ENCODE peak calls at places on chromosomes 4 and X, in five cellular contexts. One of them, this sample, is unnamed.

GRCh38 chr4:78297075-78297815 is 240.1 kb downstream of the FRAS1 start:
- DNase-seq in fibroblast of lung: peak; percentile 84
- DNase-seq in thyroid gland: no peak
- DNase-seq in GM20000: no peak
- DNase-seq in A549: no peak
- DNase-seq in this sample: no peak

GRCh38 chr4:27184508-27185155 is 324.0 kb downstream of the STIM2 start:
- DNase-seq in A549: no peak
- DNase-seq in thyroid gland: no peak
- DNase-seq in GM20000: no peak
- DNase-seq in fibroblast of lung: no peak
- DNase-seq in this sample: no peak

GRCh38 chr4:82005153-82005552 is 368.6 kb downstream of the HNRNPD start:
- DNase-seq in thyroid gland: no peak
- DNase-seq in GM20000: no peak
- DNase-seq in A549: no peak
- DNase-seq in fibroblast of lung: no peak
- DNase-seq in this sample: no peak

GRCh38 chr4:102717448-102718092 is 43.2 kb downstream of the MANBA start:
- DNase-seq in GM20000: no peak
- DNase-seq in fibroblast of lung: no peak
- DNase-seq in thyroid gland: no peak
- DNase-seq in A549: no peak
- DNase-seq in this sample: no peak

GRCh38 chr4:145108128-145108527 is 10.0 kb downstream of the ABCE1 start:
- DNase-seq in GM20000: no peak
- DNase-seq in fibroblast of lung: no peak
- DNase-seq in A549: no peak
- DNase-seq in thyroid gland: no peak
- DNase-seq in this sample: no peak

GRCh38 chrX:154526901-154527675 is 11.1 kb upstream of the FAM3A start:
- DNase-seq in GM20000: peak; percentile 76
- DNase-seq in thyroid gland: peak; percentile 94
- DNase-seq in A549: no peak
- DNase-seq in fibroblast of lung: peak; percentile 80
- DNase-seq in this sample: peak; percentile 74

GRCh38 chrX:118521435-118521834 is 25.8 kb downstream of the DOCK11 start:
- DNase-seq in thyroid gland: no peak
- DNase-seq in GM20000: no peak
- DNase-seq in fibroblast of lung: peak; percentile 81
- DNase-seq in A549: no peak
- DNase-seq in this sample: no peak

GRCh38 chrX:150765237-150765636 is 72.0 kb downstream of the MTMR1 start:
- DNase-seq in thyroid gland: no peak
- DNase-seq in GM20000: no peak
- DNase-seq in fibroblast of lung: no peak
- DNase-seq in A549: no peak
- DNase-seq in this sample: no peak

GRCh38 chr4:166282081-166282770 is 409.2 kb downstream of the TLL1 start:
- DNase-seq in thyroid gland: no peak
- DNase-seq in A549: no peak
- DNase-seq in fibroblast of lung: peak; percentile 2
- DNase-seq in GM20000: no peak
- DNase-seq in this sample: no peak

GRCh38 chrX:51917600-51917999 is 24.2 kb downstream of the MAGED1 start:
- DNase-seq in GM20000: no peak
- DNase-seq in thyroid gland: no peak
- DNase-seq in A549: no peak
- DNase-seq in fibroblast of lung: no peak
- DNase-seq in this sample: no peak

GRCh38 chr4:5814421-5814820 is 78.5 kb downstream of the CRMP1 start:
- DNase-seq in GM20000: no peak
- DNase-seq in A549: no peak
- DNase-seq in fibroblast of lung: no peak
- DNase-seq in thyroid gland: no peak
- DNase-seq in this sample: no peak

GRCh38 chr4:148901075-148901705 is 459.0 kb upstream of the NR3C2 start:
- DNase-seq in thyroid gland: no peak
- DNase-seq in A549: no peak
- DNase-seq in GM20000: no peak
- DNase-seq in fibroblast of lung: no peak
- DNase-seq in this sample: no peak

GRCh38 chr4:139458999-139459398 is 5.1 kb downstream of the RAB33B start:
- DNase-seq in fibroblast of lung: no peak
- DNase-seq in thyroid gland: no peak
- DNase-seq in A549: no peak
- DNase-seq in GM20000: no peak
- DNase-seq in this sample: no peak

GRCh38 chr4:44186096-44186849 is 262.3 kb downstream of the KCTD8 start:
- DNase-seq in A549: no peak
- DNase-seq in fibroblast of lung: no peak
- DNase-seq in thyroid gland: no peak
- DNase-seq in GM20000: no peak
- DNase-seq in this sample: no peak
- TF ChIP-seq CTCF in A549: no peak
- TF ChIP-seq CTCF in fibroblast of lung: no peak
- TF ChIP-seq CTCF in thyroid gland: no peak
- TF ChIP-seq CTCF in GM20000: no peak
- TF ChIP-seq CTCF in this sample: no peak

GRCh38 chr4:100311181-100311580 is 120.9 kb upstream of the DDIT4L start:
- DNase-seq in fibroblast of lung: no peak
- DNase-seq in A549: no peak
- DNase-seq in GM20000: no peak
- DNase-seq in thyroid gland: no peak
- DNase-seq in this sample: no peak
- TF ChIP-seq CTCF in fibroblast of lung: no peak
- TF ChIP-seq CTCF in A549: no peak
- TF ChIP-seq CTCF in GM20000: no peak
- TF ChIP-seq CTCF in thyroid gland: no peak
- TF ChIP-seq CTCF in this sample: no peak

GRCh38 chrX:119981286-119982070 is 37.9 kb upstream of the NKAP start:
- DNase-seq in A549: no peak
- DNase-seq in thyroid gland: no peak
- DNase-seq in fibroblast of lung: peak; percentile 27
- DNase-seq in GM20000: peak; percentile 32
- DNase-seq in this sample: peak; percentile 33
- TF ChIP-seq CTCF in A549: peak; percentile 51
- TF ChIP-seq CTCF in thyroid gland: peak; percentile 34
- TF ChIP-seq CTCF in fibroblast of lung: peak; percentile 67
- TF ChIP-seq CTCF in GM20000: peak; percentile 14
- TF ChIP-seq CTCF in this sample: peak; percentile 46

GRCh38 chr4:6905501-6905900 is 4.1 kb upstream of the TBC1D14 start:
- DNase-seq in GM20000: no peak
- DNase-seq in thyroid gland: peak; percentile 90
- DNase-seq in fibroblast of lung: no peak
- DNase-seq in A549: no peak
- DNase-seq in this sample: no peak

GRCh38 chr4:6906046-6906445 is 3.6 kb upstream of the TBC1D14 start:
- DNase-seq in GM20000: no peak
- DNase-seq in fibroblast of lung: no peak
- DNase-seq in A549: no peak
- DNase-seq in thyroid gland: no peak
- DNase-seq in this sample: no peak

GRCh38 chr4:6909113-6909969 is at the start of gene TBC1D14:
- DNase-seq in A549: peak; percentile 73
- DNase-seq in GM20000: peak; percentile 99
- DNase-seq in fibroblast of lung: peak; percentile 85
- DNase-seq in thyroid gland: peak; percentile 89
- DNase-seq in this sample: peak; percentile 87

GRCh38 chr4:6908397-6909112 is 1.1 kb upstream of the TBC1D14 start:
- DNase-seq in thyroid gland: no peak
- DNase-seq in GM20000: no peak
- DNase-seq in A549: no peak
- DNase-seq in fibroblast of lung: no peak
- DNase-seq in this sample: no peak

GRCh38 chr4:6907658-6908191 is 1.9 kb upstream of the TBC1D14 start:
- DNase-seq in GM20000: peak; percentile 58
- DNase-seq in A549: peak; percentile 19
- DNase-seq in fibroblast of lung: peak; percentile 43
- DNase-seq in thyroid gland: no peak
- DNase-seq in this sample: peak; percentile 35
- TF ChIP-seq CTCF in GM20000: peak; percentile 41
- TF ChIP-seq CTCF in A549: peak; percentile 24
- TF ChIP-seq CTCF in fibroblast of lung: peak; percentile 46
- TF ChIP-seq CTCF in thyroid gland: peak; percentile 38
- TF ChIP-seq CTCF in this sample: no peak

GRCh38 chr4:26065833-26066232 is 151.8 kb downstream of the SMIM20 start:
- DNase-seq in thyroid gland: no peak
- DNase-seq in A549: no peak
- DNase-seq in fibroblast of lung: peak; percentile 39
- DNase-seq in GM20000: no peak
- DNase-seq in this sample: no peak

GRCh38 chr4:26073886-26074560 is 160.0 kb downstream of the SMIM20 start:
- DNase-seq in fibroblast of lung: no peak
- DNase-seq in GM20000: no peak
- DNase-seq in A549: no peak
- DNase-seq in thyroid gland: no peak
- DNase-seq in this sample: no peak

GRCh38 chr4:26071688-26072087 is 157.7 kb downstream of the SMIM20 start:
- DNase-seq in thyroid gland: no peak
- DNase-seq in GM20000: no peak
- DNase-seq in A549: no peak
- DNase-seq in fibroblast of lung: no peak
- DNase-seq in this sample: no peak

GRCh38 chr4:26067035-26067434 is 153.0 kb downstream of the SMIM20 start:
- DNase-seq in fibroblast of lung: no peak
- DNase-seq in thyroid gland: no peak
- DNase-seq in GM20000: no peak
- DNase-seq in A549: no peak
- DNase-seq in this sample: no peak

DNA sequence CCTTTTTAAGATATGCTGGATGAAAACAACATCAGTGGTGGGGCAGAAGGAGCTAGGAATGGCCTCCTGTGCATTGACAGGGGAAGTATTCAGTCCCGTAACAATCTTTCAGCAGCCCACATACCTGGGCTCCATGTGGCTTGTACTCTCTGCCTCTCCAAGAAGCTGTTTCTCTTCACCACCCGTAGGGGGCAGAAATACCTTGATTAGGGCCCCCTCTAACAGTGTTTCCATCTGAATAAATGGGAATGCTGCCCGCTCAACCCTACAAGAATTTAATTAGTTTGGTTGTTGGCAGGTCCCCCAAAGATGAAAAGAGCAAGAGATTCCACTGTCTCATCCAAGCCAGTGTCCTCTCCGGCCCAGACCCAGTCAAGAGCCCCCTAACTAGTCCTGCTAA is 155.2 kb downstream of the SMIM20 start:
- DNase-seq in A549: no peak
- DNase-seq in GM20000: peak; percentile 54
- DNase-seq in fibroblast of lung: peak; percentile 67
- DNase-seq in thyroid gland: no peak
- DNase-seq in this sample: no peak
- TF ChIP-seq CTCF in A549: peak; percentile 15
- TF ChIP-seq CTCF in GM20000: peak; percentile 40
- TF ChIP-seq CTCF in fibroblast of lung: peak; percentile 59
- TF ChIP-seq CTCF in thyroid gland: no peak
- TF ChIP-seq CTCF in this sample: peak; percentile 43

GRCh38 chr4:15104825-15105224 is 102.5 kb downstream of the CPEB2 start:
- DNase-seq in fibroblast of lung: peak; percentile 28
- DNase-seq in GM20000: no peak
- DNase-seq in thyroid gland: no peak
- DNase-seq in A549: no peak
- DNase-seq in this sample: no peak

GRCh38 chr4:15110120-15110571 is 107.9 kb downstream of the CPEB2 start:
- DNase-seq in fibroblast of lung: no peak
- DNase-seq in GM20000: no peak
- DNase-seq in thyroid gland: no peak
- DNase-seq in A549: no peak
- DNase-seq in this sample: no peak

GRCh38 chr4:15106417-15106816 is 104.1 kb downstream of the CPEB2 start:
- DNase-seq in GM20000: no peak
- DNase-seq in A549: no peak
- DNase-seq in thyroid gland: no peak
- DNase-seq in fibroblast of lung: peak; percentile 17
- DNase-seq in this sample: no peak

DNA sequence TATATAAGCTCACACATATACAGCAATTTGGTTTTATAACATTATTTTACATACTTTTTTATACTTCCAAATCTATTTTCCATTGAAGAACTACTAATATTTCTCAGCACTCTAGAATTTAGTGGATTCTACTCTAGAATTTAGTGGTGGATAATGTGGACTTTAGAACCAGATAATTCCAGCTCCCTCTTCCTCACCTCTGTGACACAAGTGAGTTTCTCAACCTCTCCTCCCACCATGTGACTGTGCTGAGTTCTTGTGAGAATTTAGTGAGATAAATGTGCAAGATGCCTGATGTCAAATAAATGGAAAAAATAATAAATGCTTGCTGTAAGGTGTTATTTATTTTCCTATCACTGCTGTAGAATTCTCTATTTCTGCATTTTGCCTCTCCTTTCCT is 107.3 kb downstream of the CPEB2 start:
- DNase-seq in GM20000: no peak
- DNase-seq in fibroblast of lung: no peak
- DNase-seq in thyroid gland: no peak
- DNase-seq in A549: no peak
- DNase-seq in this sample: no peak
- TF ChIP-seq CTCF in GM20000: no peak
- TF ChIP-seq CTCF in fibroblast of lung: no peak
- TF ChIP-seq CTCF in thyroid gland: no peak
- TF ChIP-seq CTCF in A549: no peak
- TF ChIP-seq CTCF in this sample: no peak

This sample was measured in nephron progenitor cell.